ENCODE peak calls at places on chromosomes 6 and 20, in four cellular contexts. A is PC-9, H is BE2C, K is H9. N is an unnamed sample.

GRCh38 chr20:62741191-62741676 is 32.6 kb downstream of the NTSR1 start:
- DNase-seq in A (no peak), K (peak), H (no peak), N (peak)

GRCh38 chr20:42656130-42656529 is 533.6 kb downstream of the PTPRT start:
- DNase-seq in H (no peak), K (no peak), A (no peak), N (no peak)

GRCh38 chr20:32980131-32980941 is 23.9 kb downstream of the SUN5 start:
- DNase-seq in A (no peak), K (no peak), H (peak), N (no peak)

GRCh38 chr20:15909995-15910394 is 663.3 kb downstream of the KIF16B start:
- DNase-seq in H (no peak), A (no peak), K (no peak), N (no peak)

GRCh38 chr20:35312348-35312747 is 20.1 kb upstream of the FAM83C start:
- DNase-seq in K (no peak), H (no peak), A (peak), N (no peak)

GRCh38 chr6:25346064-25346463 is 66.9 kb downstream of the CARMIL1 start:
- DNase-seq in K (no peak), A (no peak), H (no peak), N (no peak)

GRCh38 chr6:19999319-20000191 is 162.4 kb downstream of the ID4 start:
- DNase-seq in A (peak), K (no peak), H (peak), N (no peak)

GRCh38 chr6:105814745-105815536 is 271.2 kb upstream of the PRDM1 start:
- DNase-seq in A (no peak), K (no peak), H (no peak), N (no peak)

GRCh38 chr6:121520337-121521163 is 85.1 kb downstream of the GJA1 start:
- DNase-seq in K (no peak), A (no peak), H (no peak), N (no peak)

GRCh38 chr6:134678436-134678889 is 271.4 kb downstream of the ALDH8A1 start:
- DNase-seq in K (no peak), H (peak), A (no peak), N (no peak)

GRCh38 chr6:127904160-127904559 is 3.3 kb upstream of the THEMIS start:
- DNase-seq in H (no peak), K (no peak), A (no peak), N (no peak)

GRCh38 chr6:144150673-144151009 is 324 bp downstream of the STX11 start:
- DNase-seq in K (peak), A (no peak), H (no peak), N (peak)

GRCh38 chr20:11170565-11170964 is 496.8 kb upstream of the JAG1 start:
- DNase-seq in H (no peak), A (no peak), K (no peak), N (no peak)

GRCh38 chr20:9837634-9838033 is 1.2 kb downstream of the PAK5 start:
- DNase-seq in K (no peak), A (no peak), H (no peak), N (no peak)

GRCh38 chr6:113818528-113818927 is 38.6 kb upstream of the MARCKS start:
- DNase-seq in H (no peak), A (no peak), K (no peak), N (no peak)

GRCh38 chr6:38136547-38136946 is 317.0 kb downstream of the ZFAND3 start:
- DNase-seq in H (no peak), K (no peak), A (no peak), N (no peak)

GRCh38 chr6:136226674-136227377 is 23.3 kb downstream of the MTFR2 start:
- DNase-seq in K (no peak), A (no peak), H (no peak), N (no peak)

GRCh38 chr6:154156135-154156948 is 117.3 kb downstream of the OPRM1 start:
- DNase-seq in K (peak), A (peak), H (peak), N (peak)

DNA sequence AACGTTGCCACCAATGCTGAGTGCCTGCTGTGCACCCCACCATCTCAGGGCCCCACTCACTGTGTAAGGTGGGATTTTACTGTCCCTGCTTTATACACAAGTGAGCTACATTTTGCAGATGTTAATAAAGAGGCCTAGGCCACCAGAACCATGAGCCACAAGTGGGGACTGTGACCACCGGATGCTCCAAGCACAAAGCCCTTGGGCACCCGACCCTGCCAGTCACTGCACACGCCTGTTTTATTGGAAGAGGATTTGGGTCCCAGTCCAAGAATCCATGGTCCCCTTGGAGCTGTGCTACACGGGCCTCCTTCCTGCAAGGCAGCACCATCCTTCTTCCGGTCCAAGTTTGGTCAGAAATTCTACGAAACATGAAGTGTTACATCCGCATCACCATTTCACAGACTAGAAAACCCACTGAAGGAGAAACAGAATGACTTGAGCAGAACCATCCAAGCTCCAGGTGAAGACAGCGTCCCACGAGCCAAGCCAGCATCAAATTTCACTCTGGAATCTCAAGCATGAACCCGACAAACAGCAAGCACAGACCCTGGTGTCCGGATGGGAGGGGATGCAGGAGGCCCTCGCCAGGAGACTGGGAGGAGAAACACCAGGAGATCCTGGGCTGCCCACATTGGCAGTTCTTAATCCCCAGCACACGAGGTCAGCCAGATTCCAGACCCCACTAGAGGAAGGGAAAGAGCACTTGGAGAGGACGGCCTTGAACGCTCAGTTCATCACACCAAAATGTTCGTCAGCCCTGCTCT is 226.8 kb downstream of the DLL1 start:
- DNase-seq in K (no peak), H (no peak), A (no peak), N (no peak)
- TF ChIP-seq CTCF in K (no peak), H (no peak), A (no peak), N (no peak)

GRCh38 chr20:1186367-1186991 is 1.7 kb upstream of the TMEM74B start:
- DNase-seq in H (no peak), K (peak), A (no peak), N (peak)

GRCh38 chr20:1185781-1186334 is 1.1 kb upstream of the TMEM74B start:
- DNase-seq in A (no peak), K (peak), H (peak), N (peak)

GRCh38 chr20:1184260-1184637 is 532 bp downstream of the TMEM74B start:
- DNase-seq in A (no peak), H (no peak), K (no peak), N (no peak)

GRCh38 chr20:1184638-1185315 is at the start of gene TMEM74B:
- DNase-seq in H (no peak), A (no peak), K (no peak), N (peak)

DNA sequence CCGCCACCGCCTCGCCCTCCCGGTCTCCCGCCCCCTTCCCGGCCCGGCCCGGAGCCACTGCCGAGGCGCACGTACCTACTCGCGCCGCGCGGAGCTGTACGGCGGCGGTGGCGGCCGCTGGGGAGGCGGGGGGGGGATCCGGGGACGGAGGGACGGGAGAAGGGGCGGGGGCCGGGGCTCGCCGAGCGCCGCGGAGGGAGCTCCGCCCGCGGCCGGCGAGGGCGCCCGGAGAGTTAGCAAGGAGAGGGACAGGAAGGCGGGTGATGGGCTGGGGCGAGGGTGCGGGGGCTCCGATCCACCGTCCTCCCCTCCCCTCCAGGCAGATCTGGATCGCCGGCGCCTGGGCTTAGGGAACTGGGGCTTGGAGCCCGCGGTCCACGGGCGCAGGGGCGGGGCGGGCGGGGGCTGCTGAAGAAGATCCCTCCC is 548 bp upstream of the TMEM74B start:
- DNase-seq in K (no peak), H (no peak), A (no peak), N (peak)
- TF ChIP-seq CTCF in K (no peak), H (no peak), A (no peak), N (no peak)

DNA sequence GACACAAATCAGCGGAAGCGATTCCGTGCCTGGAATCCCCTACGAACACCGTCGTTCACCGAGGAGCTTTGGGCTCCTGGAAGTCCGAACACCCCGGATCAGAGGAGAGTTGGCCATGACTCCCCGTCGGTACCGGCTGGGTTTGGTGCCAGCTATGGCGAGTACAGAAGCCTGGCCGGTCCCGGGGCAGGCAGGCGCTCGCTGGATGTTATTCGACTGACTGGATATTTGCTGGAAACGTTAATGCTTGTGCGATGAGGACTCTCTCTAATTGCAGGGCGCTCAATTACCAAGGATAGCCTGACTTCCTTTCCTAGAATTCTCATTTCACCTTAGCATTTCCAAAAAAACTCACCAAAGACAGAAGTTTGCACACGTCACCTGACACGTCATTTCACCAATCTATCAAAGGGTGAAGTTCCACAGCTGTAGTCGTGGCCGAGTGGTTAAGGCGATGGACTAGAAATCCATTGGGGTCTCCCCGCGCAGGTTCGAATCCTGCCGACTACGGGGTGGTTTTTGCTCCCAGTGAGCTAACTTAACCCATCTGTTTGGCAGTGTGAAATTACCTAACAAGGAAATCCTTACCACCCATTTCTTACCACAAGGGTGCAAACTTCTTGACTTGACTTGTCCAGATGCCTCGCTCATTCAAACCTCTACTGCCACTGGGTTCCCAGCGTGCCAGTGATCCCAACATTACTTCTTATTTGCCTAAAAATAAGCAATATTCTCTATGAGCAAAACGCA is 22.7 kb upstream of the ZNF184 start:
- DNase-seq in A (peak), H (peak), K (peak), N (peak)
- TF ChIP-seq CTCF in A (no peak), H (peak), K (peak), N (no peak)

GRCh38 chr20:59955131-59955796 is 3.0 kb upstream of the CDH26 start:
- DNase-seq in H (no peak), A (peak), K (no peak), N (no peak)
- TF ChIP-seq CTCF in H (peak), A (peak), K (peak), N (peak)

GRCh38 chr20:20018366-20018765 is 1.2 kb downstream of the NAA20 start:
- DNase-seq in H (no peak), A (no peak), K (no peak), N (no peak)
- TF ChIP-seq CTCF in H (no peak), A (no peak), K (no peak), N (no peak)

GRCh38 chr20:3042621-3043020 is 801 bp upstream of the GNRH2 start:
- DNase-seq in K (no peak), A (no peak), H (no peak), N (no peak)
- TF ChIP-seq CTCF in K (no peak), A (no peak), H (no peak), N (no peak)

N was measured in endothelial cell.